ENCODE peak calls at places on chromosomes 3 and 15, in five cellular contexts. Y is bronchial epithelial cell, W is MG63, D is left ventricle myocardium superior, I is NCI-H82. L is an unnamed sample.
A peak's percentile ranks its signal among the peaks of the same experiment; 100 is the strongest.

GRCh38 chr3:18302517-18302916 is 122.6 kb downstream of the SATB1 start:
- DNase-seq in Y (peak; percentile 72), W (no peak), D (no peak), I (no peak), L (peak; percentile 63)

GRCh38 chr15:100309984-100310291 is 31.8 kb downstream of the ADAMTS17 start:
- DNase-seq in Y (no peak), W (no peak), D (no peak), I (no peak), L (no peak)

GRCh38 chr3:15645740-15646490 is 44.4 kb downstream of the BTD start:
- DNase-seq in Y (peak; percentile 90), W (peak; percentile 84), D (no peak), I (no peak), L (peak; percentile 91)

GRCh38 chr3:133899309-133899708 is 3.6 kb upstream of the RAB6B start:
- DNase-seq in Y (no peak), W (no peak), D (no peak), I (no peak), L (no peak)

GRCh38 chr3:15501126-15501525 is 20.4 kb downstream of the COLQ start:
- DNase-seq in Y (no peak), W (no peak), D (peak; percentile 64), I (peak; percentile 16), L (no peak)

GRCh38 chr3:171374661-171375285 is 85.4 kb downstream of the TNIK start:
- DNase-seq in Y (peak; percentile 75), W (peak; percentile 30), D (no peak), I (peak; percentile 85), L (peak; percentile 72)

GRCh38 chr15:90553248-90553745 is 23.6 kb downstream of the CRTC3 start:
- DNase-seq in Y (no peak), W (no peak), D (no peak), I (no peak), L (peak; percentile 31)

GRCh38 chr3:63015614-63016016 is 140.4 kb upstream of the CADPS start:
- DNase-seq in Y (no peak), W (no peak), D (no peak), I (peak; percentile 99), L (no peak)

GRCh38 chr3:181103605-181104004 is 114.1 kb upstream of the DNAJC19 start:
- DNase-seq in Y (peak; percentile 9), W (no peak), D (no peak), I (peak; percentile 79), L (peak; percentile 2)

GRCh38 chr3:27669505-27670085 is 52.5 kb downstream of the EOMES start:
- DNase-seq in Y (peak; percentile 38), W (no peak), D (no peak), I (no peak), L (no peak)

GRCh38 chr3:129827765-129828164 is 65.7 kb downstream of the TMCC1 start:
- DNase-seq in Y (no peak), W (no peak), D (no peak), I (no peak), L (no peak)

GRCh38 chr3:117016359-117016758 is 306.8 kb downstream of the TUSC7 start:
- DNase-seq in Y (no peak), W (no peak), D (no peak), I (peak; percentile 53), L (no peak)

GRCh38 chr15:78925956-78926743 is 18.7 kb downstream of the CTSH start:
- DNase-seq in Y (no peak), W (no peak), D (no peak), I (no peak), L (no peak)

GRCh38 chr3:38843898-38844297 is 27.9 kb upstream of the SCN10A start:
- DNase-seq in Y (peak; percentile 54), W (peak; percentile 4), D (no peak), I (peak; percentile 47), L (peak; percentile 38)

GRCh38 chr3:158747417-158747816 is 15.2 kb upstream of the RARRES1 start:
- DNase-seq in Y (no peak), W (no peak), D (no peak), I (no peak), L (no peak)

GRCh38 chr3:39101022-39101689 is 6.3 kb downstream of the GORASP1 start:
- DNase-seq in Y (peak; percentile 35), W (peak; percentile 17), D (peak; percentile 46), I (peak; percentile 63), L (peak; percentile 28)

GRCh38 chr3:31765856-31766255 is 215.2 kb downstream of the OSBPL10 start:
- DNase-seq in Y (no peak), W (no peak), D (no peak), I (no peak), L (no peak)

GRCh38 chr3:156978471-156978961 is 152.4 kb downstream of the LEKR1 start:
- DNase-seq in Y (no peak), W (no peak), D (no peak), I (no peak), L (no peak)

GRCh38 chr3:120558784-120559227 is 37.3 kb upstream of the NDUFB4 start:
- DNase-seq in Y (peak; percentile 70), W (peak; percentile 86), D (peak; percentile 91), I (peak; percentile 98), L (peak; percentile 94)

GRCh38 chr3:67297715-67298475 is 299.8 kb downstream of the KBTBD8 start:
- DNase-seq in Y (no peak), W (no peak), D (no peak), I (no peak), L (no peak)

GRCh38 chr3:58535531-58536500 is 1.2 kb downstream of the ACOX2 start:
- DNase-seq in Y (peak; percentile 34), W (no peak), D (no peak), I (peak; percentile 49), L (peak; percentile 23)

GRCh38 chr3:63877737-63878393 is 14.2 kb downstream of the ATXN7 start:
- DNase-seq in Y (no peak), W (peak; percentile 1), D (no peak), I (peak; percentile 87), L (no peak)

GRCh38 chr15:36263666-36264065 is 315.8 kb upstream of the CDIN1 start:
- DNase-seq in Y (no peak), W (no peak), D (no peak), I (no peak), L (no peak)

GRCh38 chr3:125461896-125462295 is 58.1 kb downstream of the SNX4 start:
- DNase-seq in Y (peak; percentile 67), W (no peak), D (no peak), I (no peak), L (no peak)

GRCh38 chr3:72143322-72143721 is 358.4 kb upstream of the PROK2 start:
- DNase-seq in Y (peak; percentile 20), W (peak; percentile 35), D (no peak), I (no peak), L (peak; percentile 70)

GRCh38 chr3:127304121-127304744 is 16.4 kb upstream of the PRR20G start:
- DNase-seq in Y (peak; percentile 82), W (peak; percentile 9), D (no peak), I (peak; percentile 88), L (peak; percentile 19)

GRCh38 chr3:48928679-48929078 is 10.0 kb downstream of the ARIH2 start:
- DNase-seq in Y (peak; percentile 28), W (no peak), D (no peak), I (no peak), L (no peak)

GRCh38 chr15:99057697-99058420 is 47.0 kb upstream of the SYNM start:
- DNase-seq in Y (peak; percentile 24), W (no peak), D (peak; percentile 50), I (no peak), L (no peak)

GRCh38 chr15:100667405-100668320 is 65.3 kb downstream of the ASB7 start:
- DNase-seq in Y (peak; percentile 44), W (peak; percentile 80), D (peak; percentile 56), I (peak; percentile 51), L (peak; percentile 21)

GRCh38 chr3:138694287-138695007 is 85.9 kb downstream of the FAIM start:
- DNase-seq in Y (peak; percentile 86), W (peak; percentile 81), D (no peak), I (no peak), L (peak; percentile 92)

GRCh38 chr3:112499328-112499727 is at the start of gene BTLA:
- DNase-seq in Y (no peak), W (no peak), D (no peak), I (no peak), L (no peak)

GRCh38 chr3:69082805-69083204 is 1.9 kb upstream of the ARL6IP5 start:
- DNase-seq in Y (peak; percentile 71), W (peak; percentile 30), D (no peak), I (peak; percentile 90), L (peak; percentile 72)

GRCh38 chr3:126102011-126102410 is 18.1 kb upstream of the SLC41A3 start:
- DNase-seq in Y (no peak), W (no peak), D (no peak), I (no peak), L (no peak)

L was measured in Daoy.